ENCODE peak calls at places on chromosome 10, in four cellular contexts. L is CD8-positive, alpha-beta memory T cell; S is brain microvascular endothelial cell; H is NT2/D1. N is an unnamed sample. For H3K27me3, the result is how much of the 10 kb centered on the place peaks cover.

GRCh38 chr10:98235876-98236275 is 32.1 kb downstream of the LOXL4 start:
- DNase-seq in L (no peak), S (no peak), H (no peak), N (no peak)

GRCh38 chr10:95233377-95234034 is 39.5 kb downstream of the ACSM6 start:
- DNase-seq in H (no peak), L (no peak), S (no peak), N (no peak)

GRCh38 chr10:128375171-128375570 is 248.9 kb upstream of the MKI67 start:
- DNase-seq in L (no peak), H (no peak), S (no peak), N (no peak)

GRCh38 chr10:43964486-43964885 is 315.8 kb upstream of the ZNF32 start:
- DNase-seq in L (no peak), S (no peak), H (no peak), N (no peak)

GRCh38 chr10:114962441-114962840 is 24.4 kb downstream of the TRUB1 start:
- DNase-seq in S (no peak), L (no peak), H (no peak), N (no peak)

GRCh38 chr10:4088354-4089066 is 303.5 kb upstream of the KLF6 start:
- DNase-seq in H (no peak), S (no peak), L (no peak), N (no peak)

GRCh38 chr10:5614081-5614721 is 52.2 kb downstream of the ASB13 start:
- DNase-seq in L (no peak), H (no peak), S (no peak), N (peak)

GRCh38 chr10:89466599-89467035 is 52.2 kb downstream of the IFIT5 start:
- DNase-seq in S (peak), H (no peak), L (no peak), N (peak)

GRCh38 chr10:9060314-9060713 is 1005.8 kb downstream of the GATA3 start:
- DNase-seq in L (no peak), S (no peak), H (no peak), N (no peak)

GRCh38 chr10:43043342-43043772 is 33.5 kb upstream of the RET start:
- DNase-seq in L (no peak), H (no peak), S (no peak), N (no peak)

GRCh38 chr10:18960466-18961079 is 88.0 kb upstream of the MALRD1 start:
- DNase-seq in S (no peak), H (no peak), L (no peak), N (no peak)

GRCh38 chr10:83153714-83154113 is 985.6 kb upstream of the GHITM start:
- DNase-seq in H (no peak), L (no peak), S (no peak), N (no peak)

GRCh38 chr10:123703195-123703790 is 37.1 kb downstream of the GPR26 start:
- DNase-seq in H (no peak), L (no peak), S (no peak), N (peak)

GRCh38 chr10:125624800-125625199 is 58.2 kb downstream of the TEX36 start:
- DNase-seq in S (no peak), H (no peak), L (no peak), N (no peak)

GRCh38 chr10:127048630-127049029 is 143.4 kb downstream of the DOCK1 start:
- DNase-seq in L (no peak), H (no peak), S (no peak), N (no peak)

GRCh38 chr10:110153396-110153795 is 54.0 kb upstream of the MXI1 start:
- DNase-seq in H (no peak), S (no peak), L (no peak), N (no peak)

GRCh38 chr10:29636178-29636577 is 1.4 kb upstream of the SVIL start:
- DNase-seq in L (no peak), H (no peak), S (peak), N (no peak)

GRCh38 chr10:37732685-37733084 is 124.7 kb downstream of the ZNF248 start:
- DNase-seq in L (no peak), H (no peak), S (no peak), N (no peak)

GRCh38 chr10:48898426-48898825 is 41.2 kb downstream of the LRRC18 start:
- DNase-seq in H (no peak), S (no peak), L (no peak), N (no peak)

GRCh38 chr10:16597656-16598055 is 76.0 kb upstream of the C1QL3 start:
- DNase-seq in L (no peak), H (peak), S (peak), N (no peak)

GRCh38 chr10:125641398-125641797 is 41.6 kb downstream of the TEX36 start:
- DNase-seq in L (no peak), H (no peak), S (no peak), N (no peak)

GRCh38 chr10:31961675-31962074 is 33.0 kb upstream of the ARHGAP12 start:
- DNase-seq in L (no peak), S (peak), H (no peak), N (no peak)

GRCh38 chr10:46283217-46283944 is 3.4 kb upstream of the ANTXRL start:
- DNase-seq in S (no peak), H (no peak), L (no peak), N (no peak)

GRCh38 chr10:4144802-4145201 is 359.8 kb upstream of the KLF6 start:
- DNase-seq in H (no peak), L (no peak), S (no peak), N (no peak)

GRCh38 chr10:73768881-73769280 is 13.0 kb upstream of the CHCHD1 start:
- DNase-seq in H (no peak), L (peak), S (no peak), N (no peak)

GRCh38 chr10:28716748-28717147 is 39.4 kb downstream of the BAMBI start:
- DNase-seq in L (no peak), S (no peak), H (no peak), N (no peak)

GRCh38 chr10:73814896-73815718 is 3.7 kb upstream of the NDST2 start:
- DNase-seq in H (no peak), S (no peak), L (no peak), N (peak)

GRCh38 chr10:112346774-112347173 is 27.1 kb upstream of the ACSL5 start:
- DNase-seq in S (no peak), L (no peak), H (no peak), N (no peak)

GRCh38 chr10:60828489-60828852 is 50.2 kb downstream of the CDK1 start:
- DNase-seq in S (peak), H (no peak), L (no peak), N (no peak)

GRCh38 chr10:103566536-103566935 is 73.0 kb downstream of the NEURL1 start:
- DNase-seq in L (no peak), H (no peak), S (no peak), N (no peak)

GRCh38 chr10:100729877-100730738 is 15.3 kb upstream of the PAX2 start:
- DNase-seq in L (no peak), H (no peak), S (no peak), N (no peak)
- H3K27me3 ChIP-seq in L (half or more), H (half or more), S (half or more), N (under half)

GRCh38 chr10:108899686-108900085 is 1023.6 kb downstream of the XPNPEP1 start:
- DNase-seq in H (no peak), S (no peak), L (no peak), N (peak)
- H3K27me3 ChIP-seq in H (under half), S (under half), L (under half), N (under half)

DNA sequence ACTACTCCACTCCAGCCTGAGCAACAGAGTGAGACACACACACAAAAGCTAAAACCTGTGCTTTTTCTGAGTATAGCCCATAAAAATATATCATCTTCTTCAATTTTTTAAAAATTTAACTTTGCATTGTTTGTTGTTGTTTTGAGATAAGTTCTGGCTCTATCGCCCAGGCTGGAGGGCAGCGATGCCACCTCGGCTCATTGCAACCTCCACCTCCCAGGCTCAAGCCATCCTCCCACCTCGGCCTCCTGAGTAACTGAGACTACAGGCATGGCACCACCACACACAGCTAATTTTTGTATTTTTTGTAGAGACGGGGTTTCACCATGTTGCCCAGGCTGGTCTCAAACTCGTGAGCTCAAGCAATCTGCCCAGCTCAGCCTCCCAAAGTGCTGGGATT is 14.3 kb upstream of the TLX1 start:
- DNase-seq in H (no peak), L (no peak), S (no peak), N (no peak)
- H3K27me3 ChIP-seq in H (under half), L (under half), S (half or more), N (under half)

GRCh38 chr10:117549100-117549499 is 6.6 kb downstream of the EMX2 start:
- DNase-seq in S (no peak), H (no peak), L (no peak), N (no peak)

GRCh38 chr10:117546020-117546629 is 3.6 kb downstream of the EMX2 start:
- DNase-seq in L (no peak), H (no peak), S (no peak), N (no peak)

GRCh38 chr10:117546630-117547300 is 4.2 kb downstream of the EMX2 start:
- DNase-seq in S (no peak), L (no peak), H (no peak), N (no peak)

GRCh38 chr10:117548191-117548668 is 5.7 kb downstream of the EMX2 start:
- DNase-seq in H (no peak), S (no peak), L (no peak), N (no peak)

DNA sequence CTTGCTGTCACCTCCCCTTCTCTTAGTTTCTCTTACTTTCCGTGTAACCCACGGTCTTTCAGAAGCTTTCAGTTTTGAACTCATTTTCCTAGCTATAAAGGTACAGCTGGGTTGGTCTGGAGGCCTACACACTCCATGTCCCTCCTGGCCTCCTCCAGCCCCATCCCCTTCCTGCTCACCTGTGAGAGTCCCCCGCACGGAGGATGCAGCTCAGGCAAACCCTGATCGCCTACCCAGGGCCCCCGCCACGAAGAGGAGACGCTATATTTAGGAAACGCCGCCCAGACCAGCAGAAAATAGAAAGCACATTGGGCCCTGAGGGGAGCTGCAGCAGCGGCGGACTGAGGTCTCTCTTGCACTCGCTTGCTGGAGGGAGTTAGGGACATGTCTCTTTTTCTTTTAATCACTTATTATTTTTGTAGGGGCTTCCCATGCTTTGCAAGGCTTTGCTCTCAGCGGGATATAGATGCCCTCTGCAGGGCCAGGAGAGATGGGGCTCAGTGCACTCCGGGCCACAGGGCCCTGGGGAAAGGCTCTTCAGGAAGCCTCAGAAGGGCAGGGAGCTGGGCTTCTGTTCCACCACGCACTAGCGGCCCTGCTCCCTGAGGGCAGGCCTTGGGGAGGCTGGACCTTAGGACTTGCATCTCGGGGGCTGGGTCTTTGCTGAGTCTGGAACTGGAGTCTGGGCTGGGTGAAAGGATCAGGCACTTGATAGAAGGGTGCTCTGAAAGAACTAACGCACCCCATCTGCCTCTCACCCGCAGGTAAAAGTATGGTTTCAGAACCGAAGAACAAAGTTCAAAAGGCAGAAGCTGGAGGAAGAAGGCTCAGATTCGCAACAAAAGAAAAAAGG is 5.0 kb downstream of the EMX2 start:
- DNase-seq in L (no peak), S (no peak), H (no peak), N (no peak)
- H3K27me3 ChIP-seq in L (under half), S (half or more), H (half or more), N (under half)

GRCh38 chr10:132028706-132029105 is 37.0 kb upstream of the JAKMIP3 start:
- DNase-seq in S (no peak), H (no peak), L (no peak), N (no peak)
- H3K27me3 ChIP-seq in S (under half), H (under half), L (under half), N (under half)

GRCh38 chr10:133000648-133001047 is 58.3 kb upstream of the CFAP46 start:
- DNase-seq in L (no peak), S (no peak), H (no peak), N (no peak)

GRCh38 chr10:132996603-132997343 is 54.4 kb upstream of the CFAP46 start:
- DNase-seq in L (no peak), H (no peak), S (no peak), N (no peak)

GRCh38 chr10:132994811-132995210 is 52.4 kb upstream of the CFAP46 start:
- DNase-seq in S (no peak), L (no peak), H (no peak), N (no peak)

GRCh38 chr10:132995909-132996602 is 53.7 kb upstream of the CFAP46 start:
- DNase-seq in L (no peak), H (no peak), S (no peak), N (no peak)

DNA sequence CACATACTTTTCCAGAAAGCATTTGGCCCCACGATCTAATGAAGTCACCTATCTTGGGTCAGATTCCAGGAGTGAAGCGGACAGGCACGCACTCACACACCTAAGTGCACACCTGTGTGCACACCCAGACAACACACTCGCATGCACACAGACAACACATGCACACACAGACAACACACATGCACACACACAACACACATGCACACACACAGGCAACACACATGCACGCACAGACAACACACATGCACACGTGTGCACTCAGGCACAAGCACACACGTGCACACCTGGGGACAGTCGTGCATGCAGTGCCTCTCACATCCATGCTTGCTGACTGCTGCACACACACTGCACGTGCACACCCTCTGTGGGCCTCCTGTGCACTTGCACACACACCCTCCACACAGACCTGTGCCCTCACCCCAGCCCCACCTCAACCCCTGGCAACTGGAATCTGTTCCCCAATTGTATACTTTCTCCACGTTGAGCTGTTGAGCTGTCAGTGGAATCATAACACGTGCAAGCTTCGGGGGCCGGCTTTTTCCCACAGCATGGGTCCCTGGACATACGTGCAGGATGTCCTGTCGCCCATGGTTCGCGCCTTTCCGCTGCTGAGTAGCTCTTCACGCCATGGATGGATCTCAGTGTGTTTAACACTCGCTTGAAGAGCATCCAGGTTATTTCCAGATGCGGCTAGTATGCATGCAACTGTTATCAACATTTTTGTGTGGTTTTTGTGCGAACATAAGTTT is 55.3 kb upstream of the CFAP46 start:
- DNase-seq in S (no peak), H (no peak), L (no peak), N (no peak)
- H3K27me3 ChIP-seq in S (under half), H (under half), L (under half), N (under half)

DNA sequence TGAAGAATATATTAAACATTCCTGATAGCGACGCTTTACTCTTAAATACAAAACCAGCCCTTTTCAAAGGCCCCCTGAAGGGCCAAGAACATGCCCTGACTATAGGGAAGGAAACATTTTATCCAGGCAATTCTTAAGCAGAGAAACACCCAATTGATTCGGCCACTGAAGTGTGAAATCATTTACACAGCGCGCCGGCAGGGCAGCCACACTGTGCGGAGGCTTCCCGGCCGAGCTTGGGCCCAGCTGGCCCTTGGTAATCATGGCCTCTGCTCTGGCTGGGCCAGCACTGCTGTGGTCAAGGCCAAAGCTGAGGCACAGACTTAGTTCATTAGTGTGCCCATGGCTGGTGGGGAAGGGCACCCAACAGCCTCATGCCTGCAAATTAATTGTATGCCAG is 143.7 kb upstream of the HABP2 start:
- DNase-seq in H (no peak), S (no peak), L (no peak), N (no peak)
- H3K27me3 ChIP-seq in H (under half), S (under half), L (under half), N (under half)

DNA sequence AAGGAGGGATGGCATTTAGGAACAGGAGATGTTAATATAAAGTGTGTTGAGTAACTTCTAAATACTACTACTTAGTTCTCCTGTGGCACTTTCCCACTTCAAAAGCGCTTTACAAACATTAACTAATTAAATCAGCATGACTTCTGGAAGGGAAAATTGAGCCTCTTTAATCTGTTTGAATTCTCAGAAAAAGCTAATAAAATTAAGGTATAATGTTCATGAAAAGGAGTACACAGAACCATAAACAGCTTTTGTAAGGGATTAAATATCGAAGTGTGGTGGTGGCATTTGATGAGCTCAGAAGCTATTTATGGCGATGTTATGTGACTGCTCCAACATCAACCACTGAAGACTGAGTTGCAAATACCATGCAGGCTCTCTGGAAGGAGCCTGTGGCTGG is 10.2 kb upstream of the VAX1 start:
- DNase-seq in S (no peak), L (no peak), H (no peak), N (no peak)
- H3K27me3 ChIP-seq in S (under half), L (under half), H (half or more), N (under half)

DNA sequence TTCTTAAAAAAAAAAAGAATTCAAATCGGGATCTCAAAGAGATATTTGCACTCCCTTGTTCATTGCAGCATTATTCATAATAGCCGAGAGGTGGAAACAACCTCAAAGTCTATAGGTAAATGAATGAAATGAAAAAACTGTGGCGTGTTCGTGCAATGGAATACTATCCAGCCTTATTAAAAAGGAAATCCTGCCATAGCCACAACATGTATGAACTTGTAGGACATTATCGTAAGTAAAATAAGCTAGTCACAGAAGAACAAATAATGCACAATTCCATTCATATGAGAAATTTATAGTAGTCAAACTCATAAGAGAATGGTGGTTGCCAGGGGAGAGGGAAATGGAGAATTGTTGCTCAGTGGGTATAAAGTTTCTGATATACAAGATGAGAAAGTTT is 37.9 kb downstream of the GRK5 start:
- DNase-seq in L (no peak), H (no peak), S (no peak), N (no peak)
- H3K27me3 ChIP-seq in L (under half), H (under half), S (under half), N (under half)